ENCODE peak calls at places on chromosomes 12 and 14, in eight cellular contexts. M, X, Q, V, W, K, J and O are unnamed samples.

GRCh38 chr12:108613548-108613947 is 15.7 kb upstream of the TMEM119 start:
- DNase-seq in M (no peak), X (no peak), Q (no peak), V (no peak), W (no peak), K (no peak), J (no peak), O (no peak)

GRCh38 chr12:23236056-23236455 is 611.1 kb downstream of the ETNK1 start:
- DNase-seq in M (no peak), X (no peak), Q (no peak), V (no peak), W (no peak), K (no peak), J (no peak), O (no peak)

GRCh38 chr12:45893240-45893639 is 97.1 kb downstream of the SCAF11 start:
- DNase-seq in M (no peak), X (peak), Q (no peak), V (peak), W (no peak), K (no peak), J (no peak), O (no peak)

GRCh38 chr12:19105468-19105867 is 24.1 kb upstream of the PLEKHA5 start:
- DNase-seq in M (no peak), X (no peak), Q (no peak), V (no peak), W (peak), K (no peak), J (no peak), O (no peak)

GRCh38 chr12:27982380-27982779 is 9.8 kb upstream of the PTHLH start:
- DNase-seq in M (no peak), X (no peak), Q (no peak), V (no peak), W (no peak), K (no peak), J (no peak), O (no peak)

GRCh38 chr12:12172106-12172511 is 94.7 kb downstream of the LRP6 start:
- DNase-seq in M (no peak), X (no peak), Q (no peak), V (peak), W (no peak), K (peak), J (peak), O (no peak)

GRCh38 chr14:59510957-59511356 is 26.6 kb downstream of the JKAMP start:
- DNase-seq in M (no peak), X (no peak), Q (no peak), V (no peak), W (no peak), K (no peak), J (no peak), O (no peak)

GRCh38 chr14:102986810-102987579 is 64.5 kb downstream of the AMN start:
- DNase-seq in M (peak), X (no peak), Q (no peak), V (peak), W (no peak), K (peak), J (no peak), O (no peak)

GRCh38 chr12:104668274-104668718 is 211.5 kb downstream of the CHST11 start:
- DNase-seq in M (no peak), X (no peak), Q (no peak), V (peak), W (no peak), K (peak), J (no peak), O (no peak)

GRCh38 chr14:44833376-44833775 is 128.4 kb downstream of the KLHL28 start:
- DNase-seq in M (no peak), X (no peak), Q (no peak), V (peak), W (no peak), K (no peak), J (no peak), O (peak)

GRCh38 chr12:116391501-116391900 is 114.0 kb upstream of the MED13L start:
- DNase-seq in M (peak), X (no peak), Q (no peak), V (no peak), W (no peak), K (no peak), J (no peak), O (no peak)

GRCh38 chr12:89862511-89863331 is 154.1 kb upstream of the ATP2B1 start:
- DNase-seq in M (peak), X (no peak), Q (no peak), V (no peak), W (no peak), K (no peak), J (no peak), O (no peak)